ENCODE peak calls at places on chromosomes 16 and 17, in five cellular contexts. D, O, Z, A and J are unnamed samples. For H3K9me3, the result is how much of the 10 kb centered on the place peaks cover.

GRCh38 chr17:1074886-1075665 is 78.1 kb downstream of the TIMM22 start:
- DNase-seq in O (no peak), D (no peak), A (no peak), Z (no peak), J (no peak)

GRCh38 chr17:79233916-79234551 is 159.4 kb downstream of the ENGASE start:
- DNase-seq in O (no peak), Z (no peak), D (no peak), A (no peak), J (no peak)

GRCh38 chr17:77506371-77506991 is 365.7 kb downstream of the SEC14L1 start:
- DNase-seq in Z (no peak), D (no peak), O (no peak), A (peak), J (no peak)

GRCh38 chr17:48045270-48046001 is 2.7 kb upstream of the NFE2L1 start:
- DNase-seq in O (no peak), A (peak), D (no peak), Z (peak), J (no peak)

GRCh38 chr17:61466246-61466645 is 14.0 kb downstream of the TBX4 start:
- DNase-seq in A (peak), Z (no peak), O (no peak), D (no peak), J (no peak)

GRCh38 chr16:49998991-49999390 is 26.0 kb upstream of the CNEP1R1 start:
- DNase-seq in A (no peak), D (no peak), Z (no peak), O (no peak), J (no peak)

GRCh38 chr16:67967183-67967955 is 1.1 kb downstream of the SLC12A4 start:
- DNase-seq in O (no peak), A (no peak), Z (no peak), D (peak), J (no peak)

GRCh38 chr16:89172901-89173628 is 1.5 kb downstream of the CDH15 start:
- DNase-seq in A (no peak), O (no peak), D (no peak), Z (no peak), J (no peak)

GRCh38 chr17:4720787-4721186 is 10.4 kb downstream of the ARRB2 start:
- DNase-seq in O (no peak), Z (no peak), A (no peak), D (no peak), J (no peak)

GRCh38 chr17:75353176-75353575 is 52.3 kb downstream of the GRB2 start:
- DNase-seq in O (no peak), A (no peak), D (no peak), Z (no peak), J (no peak)

GRCh38 chr17:2214047-2214717 is 89.4 kb downstream of the SMG6 start:
- DNase-seq in A (peak), O (peak), Z (peak), D (no peak), J (peak)

GRCh38 chr17:57782051-57782490 is 37.0 kb upstream of the CCDC182 start:
- DNase-seq in O (no peak), A (no peak), Z (no peak), D (no peak), J (no peak)

DNA sequence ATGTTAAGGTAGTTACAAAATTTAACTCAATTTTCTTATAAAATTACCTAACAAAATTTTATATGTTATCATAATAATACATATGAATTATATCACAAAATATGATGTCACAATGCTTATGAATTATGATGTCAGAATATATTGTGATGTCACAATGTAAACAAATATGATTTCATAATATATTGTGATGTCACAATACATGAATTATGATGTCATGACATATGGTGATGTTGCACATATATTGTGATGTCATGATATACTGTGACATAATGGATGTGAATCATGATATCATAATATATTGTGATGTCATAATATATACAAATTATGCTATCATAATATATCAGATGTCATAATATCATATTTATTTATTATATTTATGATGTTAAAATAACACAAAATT is 1879.9 kb downstream of the TP53TG3F start:
- DNase-seq in O (no peak), D (no peak), Z (no peak), A (no peak), J (no peak)
- H3K9me3 ChIP-seq in O (under half), D (under half), Z (under half), A (under half), J (under half)

GRCh38 chr17:12859520-12859919 is 70.2 kb downstream of the ARHGAP44 start:
- DNase-seq in A (no peak), D (no peak), Z (peak), O (no peak), J (no peak)

GRCh38 chr17:12851901-12852435 is 62.7 kb downstream of the ARHGAP44 start:
- DNase-seq in D (no peak), Z (no peak), O (no peak), A (no peak), J (no peak)

GRCh38 chr17:12853921-12854320 is 64.6 kb downstream of the ARHGAP44 start:
- DNase-seq in D (no peak), A (no peak), O (no peak), Z (no peak), J (no peak)

GRCh38 chr17:12856451-12856850 is 67.2 kb downstream of the ARHGAP44 start:
- DNase-seq in O (no peak), D (no peak), Z (no peak), A (no peak), J (no peak)

DNA sequence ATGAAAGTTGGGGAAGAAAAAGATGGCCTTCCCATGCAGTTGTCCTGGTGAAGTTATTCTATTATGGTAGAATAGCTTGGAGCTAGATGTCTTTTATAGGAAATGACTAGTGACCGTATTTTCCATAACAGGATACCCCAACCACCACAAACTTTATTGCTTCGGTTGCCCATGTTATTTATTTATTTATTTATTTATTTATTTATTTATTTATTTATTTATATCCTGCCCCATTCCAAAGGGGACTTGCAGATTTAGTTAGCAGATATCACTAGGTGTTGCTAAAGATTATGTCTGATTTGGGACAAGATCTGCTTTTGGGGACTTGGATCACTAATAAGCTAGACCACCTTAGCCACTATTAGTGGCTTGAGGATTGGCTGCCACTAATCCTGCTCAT is 68.3 kb downstream of the ARHGAP44 start:
- DNase-seq in A (no peak), O (no peak), D (no peak), Z (no peak), J (no peak)
- H3K9me3 ChIP-seq in A (under half), O (under half), D (under half), Z (under half), J (under half)

GRCh38 chr17:54381482-54381881 is 519.2 kb upstream of the TOM1L1 start:
- DNase-seq in D (no peak), A (no peak), Z (no peak), O (no peak), J (no peak)
- H3K9me3 ChIP-seq in D (under half), A (under half), Z (under half), O (under half), J (under half)

GRCh38 chr16:35450648-35451047 is 1991.2 kb downstream of the TP53TG3F start:
- DNase-seq in D (no peak), Z (no peak), A (no peak), O (no peak), J (no peak)
- H3K9me3 ChIP-seq in D (under half), Z (half or more), A (under half), O (under half), J (under half)

DNA sequence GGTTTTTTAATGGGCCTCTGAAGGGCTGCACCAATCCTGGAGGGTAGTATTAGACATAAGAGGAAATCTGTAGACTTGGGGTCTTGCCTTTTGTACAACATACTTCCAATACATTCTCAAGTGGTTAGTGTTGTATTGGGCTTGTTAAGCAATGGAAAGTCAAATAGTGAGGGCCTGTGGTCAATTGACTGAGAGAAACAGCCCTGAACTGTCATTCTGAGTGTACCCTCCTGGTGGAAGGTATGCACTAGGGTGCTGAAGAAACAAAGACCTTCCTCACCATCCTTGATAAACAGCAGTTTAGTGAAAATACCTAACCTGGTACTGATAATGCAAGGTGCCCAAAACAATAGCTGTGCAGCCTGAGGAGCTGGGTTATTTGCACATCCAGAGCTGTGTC is 22.2 kb downstream of the OR2C1 start:
- DNase-seq in D (no peak), O (no peak), A (no peak), Z (no peak), J (no peak)
- H3K9me3 ChIP-seq in D (under half), O (half or more), A (under half), Z (under half), J (half or more)

DNA sequence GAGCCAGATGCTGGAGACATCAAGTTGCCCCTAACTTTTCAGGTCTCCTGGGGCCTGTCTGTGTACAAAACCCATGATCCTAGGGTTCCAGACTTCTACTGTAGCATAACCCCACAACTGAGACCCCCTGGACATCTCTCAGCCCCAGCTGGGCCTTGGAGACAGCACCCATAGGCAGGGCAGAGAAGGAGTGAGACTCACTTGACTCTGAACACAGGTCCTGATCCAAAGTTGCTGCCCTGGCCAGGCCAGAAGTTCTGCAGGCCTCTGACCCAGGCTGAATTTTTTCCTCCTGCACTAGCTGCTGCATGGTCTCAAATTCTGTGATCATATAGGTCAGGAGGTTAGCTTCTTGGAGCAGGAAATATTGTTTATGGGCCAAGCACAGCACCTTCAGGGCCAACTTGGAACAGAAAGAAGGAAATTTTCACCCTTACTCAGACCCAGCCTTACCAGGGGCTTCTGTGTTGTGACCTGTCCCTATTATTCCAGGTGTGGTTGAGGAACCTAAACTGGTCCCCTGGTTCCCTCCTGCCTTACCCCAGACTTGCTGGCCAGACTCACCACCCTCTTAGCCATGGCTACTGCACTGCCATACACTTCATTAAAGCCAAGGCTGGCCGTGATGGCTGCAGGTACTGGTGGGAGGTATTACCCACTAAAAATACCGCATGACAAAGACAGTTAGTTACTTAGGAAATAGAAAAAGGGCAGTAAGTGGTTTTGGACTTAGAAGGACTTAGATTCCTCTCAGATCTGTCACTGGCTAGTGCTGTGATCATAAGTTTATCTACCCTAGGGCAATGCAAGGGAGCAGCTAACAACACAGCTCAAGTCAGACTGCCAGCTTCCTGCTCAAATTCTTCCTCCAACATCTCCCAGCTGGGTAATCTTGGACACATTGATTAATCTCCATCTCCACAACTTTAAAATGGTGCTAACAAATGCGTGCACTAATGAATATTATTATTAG is 2180.1 kb downstream of the TP53TG3F start:
- DNase-seq in Z (no peak), O (no peak), D (no peak), A (no peak), J (no peak)
- H3K9me3 ChIP-seq in Z (under half), O (under half), D (under half), A (under half), J (half or more)

GRCh38 chr16:3306078-3306477 is 781 bp downstream of the ZNF75A start:
- DNase-seq in D (no peak), A (no peak), O (no peak), Z (no peak), J (no peak)
- H3K9me3 ChIP-seq in D (under half), A (half or more), O (half or more), Z (under half), J (half or more)

GRCh38 chr16:3401719-3402397 is 843 bp downstream of the ZNF174 start:
- DNase-seq in Z (peak), D (no peak), O (no peak), A (no peak), J (no peak)
- H3K9me3 ChIP-seq in Z (under half), D (under half), O (under half), A (under half), J (half or more)

DNA sequence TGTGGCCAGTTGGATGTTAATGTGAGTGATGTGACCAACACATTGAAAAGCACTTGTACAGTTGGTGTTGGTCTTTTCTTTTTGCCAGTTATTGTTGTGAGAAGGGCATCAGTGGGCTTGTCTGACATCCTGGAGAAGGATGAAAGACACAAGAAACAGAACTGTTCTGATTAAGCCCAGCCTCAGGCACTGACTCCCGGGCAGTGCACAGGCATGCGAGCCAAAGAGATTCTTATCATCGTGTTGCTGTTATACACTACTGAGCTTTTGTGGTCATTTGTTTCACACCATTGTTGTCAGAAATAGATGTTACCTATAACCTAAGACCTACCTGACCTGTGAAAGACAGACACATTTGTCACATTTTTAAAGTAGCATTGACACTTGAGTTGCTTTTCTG is 236.8 kb upstream of the CA10 start:
- DNase-seq in Z (no peak), O (no peak), A (no peak), D (no peak), J (no peak)
- H3K9me3 ChIP-seq in Z (under half), O (under half), A (under half), D (under half), J (under half)